ENCODE peak calls at places on chromosomes 12 and 14, in eight cellular contexts. L is PC-9; P is tibial artery; R is breast epithelium; B is HT-29; M is ACHN; K is activated T-cell treated with anti-CD3 and anti-CD28 coated beads, Interleukin-2, amount 50 U/mL, for 72 hours; Q is fibroblast of villous mesenchyme. Z is an unnamed sample.

GRCh38 chr12:85029456-85029855 is 6.6 kb downstream of the TSPAN19 start:
- DNase-seq in L (no peak), P (no peak), R (no peak), B (peak), M (peak), K (no peak), Q (peak), Z (no peak)

GRCh38 chr14:58607571-58608317 is 30.0 kb upstream of the DACT1 start:
- DNase-seq in L (no peak), P (no peak), R (no peak), B (no peak), M (no peak), K (no peak), Q (no peak), Z (no peak)

GRCh38 chr12:80101126-80101525 is 1.8 kb downstream of the OTOGL start:
- DNase-seq in L (no peak), P (no peak), R (no peak), B (peak), M (no peak), K (no peak), Q (no peak), Z (no peak)

GRCh38 chr12:124909831-124910560 is 4.5 kb downstream of the UBC start:
- DNase-seq in L (no peak), P (no peak), R (no peak), B (peak), M (peak), K (no peak), Q (peak), Z (no peak)

GRCh38 chr14:104926619-104927431 is 2.1 kb downstream of the PLD4 start:
- DNase-seq in L (no peak), P (no peak), R (no peak), B (no peak), M (no peak), K (no peak), Q (no peak), Z (no peak)

GRCh38 chr14:58238252-58239247 is 6.1 kb upstream of the PSMA3 start:
- DNase-seq in L (no peak), P (no peak), R (peak), B (no peak), M (peak), K (peak), Q (peak), Z (peak)

GRCh38 chr12:122395319-122395718 is 27.1 kb downstream of the CLIP1 start:
- DNase-seq in L (no peak), P (peak), R (no peak), B (no peak), M (peak), K (no peak), Q (peak), Z (no peak)

GRCh38 chr12:103715494-103715893 is 125.5 kb downstream of the NT5DC3 start:
- DNase-seq in L (no peak), P (no peak), R (no peak), B (no peak), M (no peak), K (no peak), Q (no peak), Z (no peak)

GRCh38 chr14:52064174-52064573 is 4.7 kb downstream of the NID2 start:
- DNase-seq in L (no peak), P (no peak), R (no peak), B (no peak), M (no peak), K (no peak), Q (peak), Z (no peak)

Z was measured in heart right ventricle.